ENCODE peak calls at places on chromosomes 4 and X, in four cellular contexts. A is NCI-H2171, S is germinal center, P is NCI-H446 treated with DMSO at 0.1 percent for 48 hours. Y is an unnamed sample.

GRCh38 chrX:46326161-46326560 is 219.1 kb downstream of the ZNF674 start:
- DNase-seq in A (no peak), S (no peak), P (no peak), Y (no peak)

GRCh38 chrX:107672955-107673378 is 44.7 kb downstream of the PRPS1 start:
- DNase-seq in A (no peak), S (peak), P (no peak), Y (peak)

GRCh38 chr4:133711817-133712216 is 489.8 kb downstream of the PABPC4L start:
- DNase-seq in A (no peak), S (no peak), P (peak), Y (no peak)

GRCh38 chr4:158002203-158002602 is 170.6 kb downstream of the GASK1B start:
- DNase-seq in A (no peak), S (no peak), P (no peak), Y (no peak)

GRCh38 chr4:153781717-153782416 is 7.0 kb downstream of the SFRP2 start:
- DNase-seq in A (no peak), S (no peak), P (no peak), Y (no peak)

GRCh38 chr4:158722917-158723793 is at the start of gene PPID:
- DNase-seq in A (peak), S (peak), P (peak), Y (peak)

GRCh38 chrX:97547873-97548578 is 664.3 kb downstream of the RPA4 start:
- DNase-seq in A (no peak), S (no peak), P (no peak), Y (no peak)

GRCh38 chr4:122531038-122531437 is 74.5 kb upstream of the IL2 start:
- DNase-seq in A (no peak), S (no peak), P (no peak), Y (no peak)

GRCh38 chr4:41819621-41820020 is 71.1 kb upstream of the PHOX2B start:
- DNase-seq in A (no peak), S (no peak), P (no peak), Y (no peak)

GRCh38 chrX:72243472-72243871 is 4.6 kb upstream of the ERCC6L start:
- DNase-seq in A (no peak), S (no peak), P (no peak), Y (no peak)

GRCh38 chr4:184444215-184444952 is 30.0 kb downstream of the IRF2 start:
- DNase-seq in A (no peak), S (no peak), P (no peak), Y (no peak)

GRCh38 chrX:63686878-63687714 is 97.9 kb downstream of the ARHGEF9 start:
- DNase-seq in A (peak), S (peak), P (no peak), Y (no peak)

GRCh38 chr4:182826391-182826790 is 90.8 kb downstream of the DCTD start:
- DNase-seq in A (no peak), S (no peak), P (no peak), Y (no peak)

GRCh38 chr4:141196227-141196928 is 24.3 kb upstream of the ZNF330 start:
- DNase-seq in A (no peak), S (no peak), P (no peak), Y (no peak)

GRCh38 chr4:165692082-165692481 is 181.0 kb upstream of the TLL1 start:
- DNase-seq in A (no peak), S (no peak), P (no peak), Y (no peak)

GRCh38 chrX:115988825-115989224 is 181.7 kb upstream of the AGTR2 start:
- DNase-seq in A (no peak), S (no peak), P (no peak), Y (no peak)

GRCh38 chr4:77711469-77711868 is 105.8 kb downstream of the CXCL13 start:
- DNase-seq in A (no peak), S (no peak), P (no peak), Y (no peak)

GRCh38 chrX:7586126-7586525 is 256.8 kb upstream of the VCX start:
- DNase-seq in A (no peak), S (no peak), P (no peak), Y (no peak)

GRCh38 chr4:76545161-76545884 is 110.3 kb downstream of the SHROOM3 start:
- DNase-seq in A (no peak), S (no peak), P (no peak), Y (no peak)

GRCh38 chr4:25884040-25884788 is 21.4 kb upstream of the SEL1L3 start:
- DNase-seq in A (no peak), S (no peak), P (no peak), Y (no peak)

GRCh38 chr4:66577922-66578321 is 907.6 kb upstream of the EPHA5 start:
- DNase-seq in A (no peak), S (no peak), P (peak), Y (no peak)

GRCh38 chr4:3623106-3623505 is 90.9 kb upstream of the LRPAP1 start:
- DNase-seq in A (no peak), S (no peak), P (no peak), Y (no peak)

GRCh38 chrX:120768254-120768653 is 107.4 kb downstream of the CT47B1 start:
- DNase-seq in A (no peak), S (no peak), P (no peak), Y (no peak)

GRCh38 chr4:185889566-185889965 is 77.6 kb upstream of the SORBS2 start:
- DNase-seq in A (no peak), S (no peak), P (no peak), Y (no peak)

GRCh38 chr4:124104101-124104500 is 608.4 kb downstream of the ANKRD50 start:
- DNase-seq in A (no peak), S (no peak), P (no peak), Y (no peak)

GRCh38 chr4:176229645-176230044 is 34.3 kb upstream of the SPATA4 start:
- DNase-seq in A (no peak), S (no peak), P (no peak), Y (no peak)

GRCh38 chr4:113209652-113210320 is 160.3 kb downstream of the ANK2 start:
- DNase-seq in A (no peak), S (no peak), P (no peak), Y (no peak)

GRCh38 chr4:6128221-6128871 is 72.0 kb downstream of the JAKMIP1 start:
- DNase-seq in A (no peak), S (no peak), P (no peak), Y (no peak)

GRCh38 chrX:115350696-115351408 is 61.3 kb downstream of the LUZP4 start:
- DNase-seq in A (no peak), S (no peak), P (no peak), Y (no peak)

GRCh38 chr4:159748834-159749444 is 646.1 kb downstream of the RAPGEF2 start:
- DNase-seq in A (no peak), S (no peak), P (no peak), Y (no peak)

GRCh38 chr4:82893942-82894341 is 3.0 kb upstream of the SEC31A start:
- DNase-seq in A (no peak), S (no peak), P (no peak), Y (no peak)

GRCh38 chr4:5463361-5463760 is 245.0 kb downstream of the EVC2 start:
- DNase-seq in A (no peak), S (no peak), P (no peak), Y (no peak)

GRCh38 chr4:107832275-107832807 is 7.6 kb downstream of the SGMS2 start:
- DNase-seq in A (no peak), S (no peak), P (no peak), Y (no peak)

GRCh38 chr4:120517966-120518365 is 404.6 kb downstream of the PRDM5 start:
- DNase-seq in A (no peak), S (no peak), P (no peak), Y (no peak)

GRCh38 chr4:52552778-52553177 is 106.3 kb downstream of the USP46 start:
- DNase-seq in A (no peak), S (no peak), P (no peak), Y (no peak)